ENCODE peak calls at places on chromosomes 7 and 10, in four cellular contexts. L is IMR-90, W is H1, U is mesenchymal stem cell. C is an unnamed sample.

GRCh38 chr10:131625041-131625440 is 275.8 kb upstream of the PPP2R2D start:
- DNase-seq in L (no peak), W (no peak), U (no peak), C (no peak)

GRCh38 chr7:75611557-75612178 is 119.5 kb downstream of the SPDYE5 start:
- DNase-seq in L (no peak), W (no peak), U (no peak), C (peak)

GRCh38 chr10:50554995-50555568 is 68.7 kb downstream of the SGMS1 start:
- DNase-seq in L (peak), W (no peak), U (no peak), C (no peak)

GRCh38 chr7:150855046-150855445 is 2.7 kb downstream of the AOC1 start:
- DNase-seq in L (no peak), W (no peak), U (no peak), C (no peak)

GRCh38 chr7:3464900-3465622 is 164.0 kb downstream of the SDK1 start:
- DNase-seq in L (no peak), W (no peak), U (no peak), C (no peak)

GRCh38 chr7:4147931-4148620 is 534.0 kb upstream of the FOXK1 start:
- DNase-seq in L (no peak), W (no peak), U (no peak), C (no peak)

GRCh38 chr7:42128703-42129102 is 108.3 kb downstream of the GLI3 start:
- DNase-seq in L (no peak), W (no peak), U (no peak), C (no peak)

GRCh38 chr10:100209303-100209702 is 20.1 kb downstream of the CHUK start:
- DNase-seq in L (peak), W (no peak), U (no peak), C (no peak)

GRCh38 chr7:73533742-73534141 is 11.6 kb upstream of the BAZ1B start:
- DNase-seq in L (no peak), W (no peak), U (no peak), C (no peak)

GRCh38 chr10:79494871-79495270 is 17.5 kb upstream of the EIF5AL1 start:
- DNase-seq in L (no peak), W (no peak), U (no peak), C (no peak)

DNA sequence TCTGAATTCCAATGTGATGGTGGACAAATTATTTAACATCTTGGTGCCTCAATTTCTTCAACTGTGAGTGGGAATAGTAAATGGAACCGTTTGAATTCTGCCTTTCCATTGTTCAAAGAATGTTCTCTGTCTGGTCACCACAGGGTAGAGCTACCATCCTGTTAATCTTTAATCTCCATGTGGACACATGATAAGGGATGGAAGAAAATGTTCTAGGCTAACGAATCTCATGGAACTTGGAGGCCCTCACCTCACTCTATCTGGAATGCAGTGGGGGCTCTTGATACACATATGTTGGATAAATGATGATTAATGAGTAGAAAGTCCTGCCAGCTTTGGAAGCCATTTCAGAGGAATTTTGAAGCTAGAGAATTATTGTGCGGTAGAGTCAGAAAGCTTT is 118.5 kb upstream of the HABP2 start:
- DNase-seq in L (no peak), W (no peak), U (no peak), C (no peak)
- H3K14ac ChIP-seq in L (no peak), W (no peak), U (no peak), C (no peak)

GRCh38 chr10:101330236-101331225 is 23.4 kb upstream of the BTRC start:
- DNase-seq in L (peak), W (no peak), U (peak), C (no peak)
- H2AFZ ChIP-seq in L (no peak), W (no peak), U (no peak), C (peak)

GRCh38 chr7:132075573-132075972 is 500.7 kb downstream of the PLXNA4 start:
- DNase-seq in L (no peak), W (no peak), U (no peak), C (no peak)
- H3K18ac ChIP-seq in L (no peak), W (no peak), U (no peak), C (no peak)

GRCh38 chr10:59206204-59206720 is 29.8 kb downstream of the PHYHIPL start:
- DNase-seq in L (no peak), W (no peak), U (no peak), C (no peak)
- H3K14ac ChIP-seq in L (no peak), W (no peak), U (no peak), C (no peak)

GRCh38 chr7:32890553-32891045 is 961 bp downstream of the KBTBD2 start:
- DNase-seq in L (peak), W (no peak), U (peak), C (no peak)
- H2AFZ ChIP-seq in L (peak), W (peak), U (no peak), C (peak)

DNA sequence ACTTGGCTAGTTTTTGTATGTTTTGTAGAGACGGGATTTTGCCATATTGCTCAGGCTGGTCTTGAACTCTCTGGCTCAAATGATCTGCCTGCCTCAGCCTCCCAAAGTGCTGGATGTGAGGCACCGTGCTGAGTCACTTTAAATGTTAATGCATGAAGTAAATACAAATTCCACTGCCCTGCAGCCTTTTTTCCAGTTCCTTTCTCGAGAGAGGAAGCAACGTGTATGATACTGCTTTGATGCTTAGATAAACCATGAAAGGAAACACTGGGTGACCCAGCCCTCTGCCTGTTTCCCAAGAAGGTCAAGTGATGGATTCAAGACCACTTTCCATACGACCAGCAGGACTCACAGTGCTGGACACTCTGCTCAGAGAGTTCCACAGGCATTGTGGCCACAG is 11.3 kb upstream of the MRPS24 start:
- DNase-seq in L (peak), W (no peak), U (peak), C (no peak)
- H3K18ac ChIP-seq in L (peak), W (no peak), U (no peak), C (no peak)